ENCODE peak calls at places on chromosomes 16 and 17, in nine cellular contexts. One of them, this sample, is unnamed. For H3K4me1 and H3K9me3, the result is how much of the 10 kb centered on the place peaks cover.

GRCh38 chr16:66845791-66846221 is 1.6 kb downstream of the CA7 start:
- DNase-seq in tibial nerve: no peak
- DNase-seq in HAP-1: no peak
- DNase-seq in left ventricle myocardium inferior: no peak
- DNase-seq in mammary epithelial cell: no peak
- DNase-seq in thoracic aorta: no peak
- DNase-seq in adrenal gland: no peak
- DNase-seq in psoas muscle: no peak
- DNase-seq in CD8-positive, alpha-beta memory T cell: no peak
- DNase-seq in this sample: no peak

GRCh38 chr17:78661092-78661770 is 84.0 kb upstream of the DNAH17 start:
- DNase-seq in tibial nerve: no peak
- DNase-seq in CD8-positive, alpha-beta memory T cell: no peak
- DNase-seq in mammary epithelial cell: peak
- DNase-seq in psoas muscle: no peak
- DNase-seq in left ventricle myocardium inferior: no peak
- DNase-seq in thoracic aorta: no peak
- DNase-seq in adrenal gland: no peak
- DNase-seq in HAP-1: no peak
- DNase-seq in this sample: no peak

GRCh38 chr16:66416981-66417700 is 10.0 kb upstream of the BEAN1 start:
- DNase-seq in psoas muscle: no peak
- DNase-seq in HAP-1: no peak
- DNase-seq in adrenal gland: no peak
- DNase-seq in left ventricle myocardium inferior: no peak
- DNase-seq in mammary epithelial cell: peak
- DNase-seq in thoracic aorta: no peak
- DNase-seq in tibial nerve: no peak
- DNase-seq in CD8-positive, alpha-beta memory T cell: no peak
- DNase-seq in this sample: no peak

GRCh38 chr16:25823891-25824290 is 132.1 kb downstream of the HS3ST4 start:
- DNase-seq in tibial nerve: no peak
- DNase-seq in mammary epithelial cell: no peak
- DNase-seq in adrenal gland: peak
- DNase-seq in HAP-1: no peak
- DNase-seq in left ventricle myocardium inferior: no peak
- DNase-seq in CD8-positive, alpha-beta memory T cell: no peak
- DNase-seq in psoas muscle: no peak
- DNase-seq in thoracic aorta: no peak
- DNase-seq in this sample: no peak

GRCh38 chr16:12703935-12704334 is 99.8 kb downstream of the CPPED1 start:
- DNase-seq in HAP-1: no peak
- DNase-seq in mammary epithelial cell: no peak
- DNase-seq in thoracic aorta: no peak
- DNase-seq in left ventricle myocardium inferior: no peak
- DNase-seq in tibial nerve: no peak
- DNase-seq in psoas muscle: no peak
- DNase-seq in adrenal gland: peak
- DNase-seq in CD8-positive, alpha-beta memory T cell: no peak
- DNase-seq in this sample: no peak

GRCh38 chr17:79797492-79798295 is 817 bp upstream of the CBX8 start:
- DNase-seq in CD8-positive, alpha-beta memory T cell: no peak
- DNase-seq in psoas muscle: peak
- DNase-seq in thoracic aorta: no peak
- DNase-seq in HAP-1: peak
- DNase-seq in tibial nerve: no peak
- DNase-seq in mammary epithelial cell: no peak
- DNase-seq in left ventricle myocardium inferior: no peak
- DNase-seq in adrenal gland: no peak
- DNase-seq in this sample: no peak

GRCh38 chr17:48429638-48430586 is at the start of gene SKAP1:
- DNase-seq in CD8-positive, alpha-beta memory T cell: peak
- DNase-seq in mammary epithelial cell: no peak
- DNase-seq in tibial nerve: no peak
- DNase-seq in psoas muscle: no peak
- DNase-seq in thoracic aorta: no peak
- DNase-seq in adrenal gland: no peak
- DNase-seq in HAP-1: no peak
- DNase-seq in left ventricle myocardium inferior: no peak
- DNase-seq in this sample: no peak

GRCh38 chr17:73643846-73644144 is 450 bp downstream of the SDK2 start:
- DNase-seq in thoracic aorta: no peak
- DNase-seq in left ventricle myocardium inferior: no peak
- DNase-seq in tibial nerve: no peak
- DNase-seq in adrenal gland: no peak
- DNase-seq in HAP-1: no peak
- DNase-seq in mammary epithelial cell: no peak
- DNase-seq in psoas muscle: no peak
- DNase-seq in CD8-positive, alpha-beta memory T cell: no peak
- DNase-seq in this sample: no peak

GRCh38 chr16:68235105-68235881 is 634 bp downstream of the ESRP2 start:
- DNase-seq in thoracic aorta: no peak
- DNase-seq in adrenal gland: peak
- DNase-seq in tibial nerve: no peak
- DNase-seq in HAP-1: no peak
- DNase-seq in left ventricle myocardium inferior: no peak
- DNase-seq in CD8-positive, alpha-beta memory T cell: no peak
- DNase-seq in mammary epithelial cell: peak
- DNase-seq in psoas muscle: peak
- DNase-seq in this sample: no peak

GRCh38 chr16:50809561-50809960 is 67.7 kb downstream of the CYLD start:
- DNase-seq in tibial nerve: no peak
- DNase-seq in CD8-positive, alpha-beta memory T cell: no peak
- DNase-seq in left ventricle myocardium inferior: no peak
- DNase-seq in adrenal gland: no peak
- DNase-seq in HAP-1: no peak
- DNase-seq in thoracic aorta: no peak
- DNase-seq in mammary epithelial cell: no peak
- DNase-seq in psoas muscle: no peak
- DNase-seq in this sample: no peak

GRCh38 chr17:57110152-57110542 is 25.1 kb downstream of the AKAP1 start:
- DNase-seq in HAP-1: no peak
- DNase-seq in thoracic aorta: no peak
- DNase-seq in mammary epithelial cell: no peak
- DNase-seq in CD8-positive, alpha-beta memory T cell: no peak
- DNase-seq in psoas muscle: peak
- DNase-seq in left ventricle myocardium inferior: peak
- DNase-seq in adrenal gland: peak
- DNase-seq in tibial nerve: no peak
- DNase-seq in this sample: no peak

GRCh38 chr16:50635505-50636392 is 45.4 kb downstream of the SNX20 start:
- DNase-seq in mammary epithelial cell: no peak
- DNase-seq in adrenal gland: no peak
- DNase-seq in psoas muscle: no peak
- DNase-seq in HAP-1: peak
- DNase-seq in CD8-positive, alpha-beta memory T cell: no peak
- DNase-seq in tibial nerve: no peak
- DNase-seq in thoracic aorta: no peak
- DNase-seq in left ventricle myocardium inferior: no peak
- DNase-seq in this sample: no peak

GRCh38 chr16:89472711-89473075 is 17.7 kb downstream of the ANKRD11 start:
- DNase-seq in adrenal gland: no peak
- DNase-seq in left ventricle myocardium inferior: no peak
- DNase-seq in psoas muscle: peak
- DNase-seq in HAP-1: no peak
- DNase-seq in CD8-positive, alpha-beta memory T cell: no peak
- DNase-seq in thoracic aorta: no peak
- DNase-seq in mammary epithelial cell: no peak
- DNase-seq in tibial nerve: no peak
- DNase-seq in this sample: no peak
- H3K4me1 ChIP-seq in adrenal gland: under half
- H3K4me1 ChIP-seq in left ventricle myocardium inferior: half or more
- H3K4me1 ChIP-seq in psoas muscle: half or more
- H3K4me1 ChIP-seq in HAP-1: under half
- H3K4me1 ChIP-seq in CD8-positive, alpha-beta memory T cell: half or more
- H3K4me1 ChIP-seq in thoracic aorta: under half
- H3K4me1 ChIP-seq in mammary epithelial cell: half or more
- H3K4me1 ChIP-seq in tibial nerve: under half
- H3K4me1 ChIP-seq in this sample: under half

GRCh38 chr16:59887856-59888255 is 1153.7 kb upstream of the GOT2 start:
- DNase-seq in tibial nerve: no peak
- DNase-seq in mammary epithelial cell: peak
- DNase-seq in thoracic aorta: no peak
- DNase-seq in HAP-1: no peak
- DNase-seq in psoas muscle: no peak
- DNase-seq in left ventricle myocardium inferior: no peak
- DNase-seq in CD8-positive, alpha-beta memory T cell: no peak
- DNase-seq in adrenal gland: no peak
- DNase-seq in this sample: no peak

DNA sequence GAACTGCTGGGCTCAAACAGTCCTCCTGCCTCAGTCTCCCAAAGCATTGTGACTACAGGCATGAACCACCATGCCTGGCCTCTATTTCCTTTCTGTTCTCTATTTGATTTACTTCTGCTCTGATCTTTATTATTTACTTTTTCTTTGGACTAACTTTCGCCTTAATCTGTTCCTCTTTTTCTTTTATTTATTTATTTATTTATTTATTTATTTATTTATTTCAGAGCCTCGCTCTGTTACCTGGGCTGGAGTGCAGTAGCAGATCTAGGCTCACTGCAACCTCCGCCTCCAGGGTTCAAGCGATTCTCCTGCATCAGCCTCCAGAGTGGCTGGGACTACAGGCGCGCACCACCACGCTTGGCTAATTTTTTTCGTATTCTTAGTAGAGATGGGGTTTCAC is 1158.3 kb upstream of the GOT2 start:
- DNase-seq in adrenal gland: no peak
- DNase-seq in HAP-1: no peak
- DNase-seq in mammary epithelial cell: no peak
- DNase-seq in CD8-positive, alpha-beta memory T cell: no peak
- DNase-seq in left ventricle myocardium inferior: no peak
- DNase-seq in thoracic aorta: no peak
- DNase-seq in psoas muscle: no peak
- DNase-seq in tibial nerve: no peak
- DNase-seq in this sample: no peak
- H3K9me3 ChIP-seq in adrenal gland: under half
- H3K9me3 ChIP-seq in HAP-1: under half
- H3K9me3 ChIP-seq in mammary epithelial cell: under half
- H3K9me3 ChIP-seq in CD8-positive, alpha-beta memory T cell: under half
- H3K9me3 ChIP-seq in left ventricle myocardium inferior: under half
- H3K9me3 ChIP-seq in thoracic aorta: under half
- H3K9me3 ChIP-seq in psoas muscle: under half
- H3K9me3 ChIP-seq in tibial nerve: under half
- H3K9me3 ChIP-seq in this sample: under half

DNA sequence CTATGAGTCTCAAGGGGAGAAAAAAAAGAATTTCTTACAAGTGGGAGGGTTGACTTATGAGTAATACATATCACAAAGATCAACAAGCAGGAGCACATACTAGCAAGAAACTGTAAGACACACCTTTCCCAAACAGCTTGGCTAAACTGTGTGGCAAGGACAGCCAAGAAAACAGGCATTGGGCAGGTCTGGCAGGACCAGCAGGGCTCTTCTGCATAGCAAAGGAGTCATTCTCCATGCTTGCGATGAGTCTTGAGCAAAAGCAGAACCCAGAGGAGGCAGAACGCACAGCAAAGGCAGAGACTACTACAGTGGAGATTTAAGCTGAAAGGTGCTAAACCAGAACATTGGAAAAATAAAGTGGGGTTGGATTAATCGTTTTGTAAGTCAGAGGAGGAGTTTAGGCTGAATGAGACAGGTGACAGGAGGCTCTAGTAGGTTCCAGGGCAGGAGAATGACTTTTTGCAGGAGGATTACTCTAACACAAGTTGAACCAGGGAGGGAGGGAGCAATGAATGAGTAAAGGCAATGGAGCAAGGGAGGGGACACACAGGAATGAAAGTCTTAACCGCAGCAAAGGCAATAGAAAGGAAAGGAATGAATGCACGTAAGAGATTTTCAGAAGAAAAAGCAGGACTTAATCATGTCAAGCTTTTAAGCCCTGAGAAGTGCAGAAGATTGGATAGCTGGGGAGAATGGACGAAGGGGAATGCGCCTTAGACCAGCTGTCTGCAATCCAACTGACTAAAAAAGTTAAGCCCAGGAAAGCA is 2.7 kb downstream of the N4BP1 start:
- DNase-seq in mammary epithelial cell: peak
- DNase-seq in thoracic aorta: no peak
- DNase-seq in tibial nerve: no peak
- DNase-seq in CD8-positive, alpha-beta memory T cell: no peak
- DNase-seq in left ventricle myocardium inferior: no peak
- DNase-seq in adrenal gland: no peak
- DNase-seq in psoas muscle: no peak
- DNase-seq in HAP-1: no peak
- DNase-seq in this sample: no peak
- H3K4me1 ChIP-seq in mammary epithelial cell: under half
- H3K4me1 ChIP-seq in thoracic aorta: under half
- H3K4me1 ChIP-seq in tibial nerve: under half
- H3K4me1 ChIP-seq in CD8-positive, alpha-beta memory T cell: half or more
- H3K4me1 ChIP-seq in left ventricle myocardium inferior: half or more
- H3K4me1 ChIP-seq in adrenal gland: half or more
- H3K4me1 ChIP-seq in psoas muscle: half or more
- H3K4me1 ChIP-seq in HAP-1: under half
- H3K4me1 ChIP-seq in this sample: under half

GRCh38 chr17:77450742-77451270 is 310.0 kb downstream of the SEC14L1 start:
- DNase-seq in psoas muscle: no peak
- DNase-seq in HAP-1: no peak
- DNase-seq in adrenal gland: no peak
- DNase-seq in left ventricle myocardium inferior: no peak
- DNase-seq in mammary epithelial cell: no peak
- DNase-seq in thoracic aorta: no peak
- DNase-seq in tibial nerve: no peak
- DNase-seq in CD8-positive, alpha-beta memory T cell: no peak
- DNase-seq in this sample: no peak

GRCh38 chr17:77451271-77451893 is 310.6 kb downstream of the SEC14L1 start:
- DNase-seq in tibial nerve: peak
- DNase-seq in thoracic aorta: no peak
- DNase-seq in psoas muscle: peak
- DNase-seq in left ventricle myocardium inferior: peak
- DNase-seq in mammary epithelial cell: peak
- DNase-seq in HAP-1: no peak
- DNase-seq in CD8-positive, alpha-beta memory T cell: peak
- DNase-seq in adrenal gland: peak
- DNase-seq in this sample: no peak

GRCh38 chr17:77449908-77450741 is 309.4 kb downstream of the SEC14L1 start:
- DNase-seq in HAP-1: no peak
- DNase-seq in tibial nerve: peak
- DNase-seq in mammary epithelial cell: peak
- DNase-seq in adrenal gland: peak
- DNase-seq in left ventricle myocardium inferior: peak
- DNase-seq in CD8-positive, alpha-beta memory T cell: no peak
- DNase-seq in thoracic aorta: no peak
- DNase-seq in psoas muscle: peak
- DNase-seq in this sample: no peak

GRCh38 chr17:77446959-77447634 is 306.3 kb downstream of the SEC14L1 start:
- DNase-seq in CD8-positive, alpha-beta memory T cell: no peak
- DNase-seq in psoas muscle: no peak
- DNase-seq in thoracic aorta: no peak
- DNase-seq in adrenal gland: no peak
- DNase-seq in HAP-1: no peak
- DNase-seq in tibial nerve: no peak
- DNase-seq in left ventricle myocardium inferior: no peak
- DNase-seq in mammary epithelial cell: no peak
- DNase-seq in this sample: no peak

DNA sequence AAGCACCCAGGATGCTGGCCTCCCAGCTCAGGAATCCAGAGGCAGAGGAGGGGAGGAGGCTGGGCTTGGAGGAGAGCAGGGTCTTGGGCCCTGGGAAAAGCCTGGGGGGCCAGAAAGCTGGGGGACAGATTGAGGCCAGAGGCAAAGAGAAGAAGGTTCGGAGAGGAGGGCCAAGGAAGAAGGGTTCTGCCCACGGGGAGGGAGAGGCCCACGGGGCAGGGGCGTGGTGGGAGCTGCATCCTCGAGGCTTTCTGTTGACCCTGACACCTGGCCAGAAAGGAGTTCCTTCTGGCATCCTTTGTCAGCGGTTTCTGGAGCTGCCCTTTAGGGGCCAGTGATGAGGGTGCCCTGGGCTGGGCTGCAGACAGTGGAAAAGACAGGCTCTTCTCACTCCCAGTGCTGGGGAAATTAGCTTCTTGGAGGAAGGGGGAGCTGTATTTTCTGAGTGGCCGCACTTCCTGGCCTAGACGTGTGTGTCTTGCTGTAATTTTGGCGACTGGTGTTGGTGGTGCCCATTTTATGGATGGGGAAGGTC is 308.7 kb downstream of the SEC14L1 start:
- DNase-seq in thoracic aorta: no peak
- DNase-seq in tibial nerve: no peak
- DNase-seq in left ventricle myocardium inferior: no peak
- DNase-seq in HAP-1: no peak
- DNase-seq in adrenal gland: no peak
- DNase-seq in psoas muscle: no peak
- DNase-seq in CD8-positive, alpha-beta memory T cell: no peak
- DNase-seq in mammary epithelial cell: no peak
- DNase-seq in this sample: no peak
- H3K9me3 ChIP-seq in thoracic aorta: under half
- H3K9me3 ChIP-seq in tibial nerve: under half
- H3K9me3 ChIP-seq in left ventricle myocardium inferior: under half
- H3K9me3 ChIP-seq in HAP-1: under half
- H3K9me3 ChIP-seq in adrenal gland: under half
- H3K9me3 ChIP-seq in psoas muscle: under half
- H3K9me3 ChIP-seq in CD8-positive, alpha-beta memory T cell: under half
- H3K9me3 ChIP-seq in mammary epithelial cell: under half
- H3K9me3 ChIP-seq in this sample: under half